ENCODE peak calls at places on chromosomes 11 and 22, in seven cellular contexts. H, Z, W, N, E, O and K are unnamed samples.

GRCh38 chr11:83401506-83402225 is 115.5 kb upstream of the CCDC90B start:
- DNase-seq in O (no peak), N (no peak), Z (no peak), W (no peak), H (no peak), E (no peak), K (no peak)

GRCh38 chr22:19631899-19632670 is 82.2 kb upstream of the SEPTIN5 start:
- DNase-seq in Z (no peak), H (peak), O (no peak), W (peak), E (peak), N (peak), K (peak)

GRCh38 chr22:39966522-39966921 is 6.3 kb downstream of the TMA7B start:
- DNase-seq in Z (no peak), O (no peak), E (no peak), W (no peak), H (no peak), N (no peak), K (no peak)

GRCh38 chr22:31926969-31927368 is 17.4 kb upstream of the YWHAH start:
- DNase-seq in E (no peak), Z (no peak), N (peak), H (no peak), O (no peak), W (peak), K (peak)

GRCh38 chr11:117900720-117901440 is 24.4 kb upstream of the FXYD6 start:
- DNase-seq in N (no peak), H (no peak), E (no peak), O (no peak), W (no peak), Z (no peak), K (no peak)

GRCh38 chr22:41178425-41178975 is 26.6 kb upstream of the L3MBTL2 start:
- DNase-seq in W (no peak), Z (no peak), N (no peak), O (no peak), H (no peak), E (no peak), K (no peak)

GRCh38 chr11:206516-207212 is 535 bp downstream of the BET1L start:
- DNase-seq in Z (no peak), H (no peak), E (no peak), N (peak), O (no peak), W (peak), K (peak)

GRCh38 chr11:77501748-77502147 is 27.9 kb upstream of the PAK1 start:
- DNase-seq in N (no peak), W (no peak), E (no peak), H (no peak), O (no peak), Z (no peak), K (no peak)

GRCh38 chr11:114928260-114928870 is 250.0 kb downstream of the NXPE2 start:
- DNase-seq in E (no peak), W (no peak), H (no peak), O (no peak), N (no peak), Z (no peak), K (no peak)

GRCh38 chr11:102345923-102346322 is 1.1 kb upstream of the BIRC2 start:
- DNase-seq in H (peak), Z (no peak), N (no peak), E (peak), O (no peak), W (no peak), K (no peak)

GRCh38 chr22:40058265-40058664 is 63.5 kb downstream of the FAM83F start:
- DNase-seq in H (no peak), W (peak), N (no peak), O (no peak), E (no peak), Z (no peak), K (no peak)

GRCh38 chr11:11192541-11192940 is 160.5 kb downstream of the CSNK2A3 start:
- DNase-seq in W (no peak), H (no peak), N (no peak), O (no peak), E (no peak), Z (no peak), K (no peak)

GRCh38 chr22:20725987-20726558 is 47.8 kb upstream of the SERPIND1 start:
- DNase-seq in H (no peak), O (no peak), E (no peak), Z (no peak), W (no peak), N (no peak), K (no peak)

DNA sequence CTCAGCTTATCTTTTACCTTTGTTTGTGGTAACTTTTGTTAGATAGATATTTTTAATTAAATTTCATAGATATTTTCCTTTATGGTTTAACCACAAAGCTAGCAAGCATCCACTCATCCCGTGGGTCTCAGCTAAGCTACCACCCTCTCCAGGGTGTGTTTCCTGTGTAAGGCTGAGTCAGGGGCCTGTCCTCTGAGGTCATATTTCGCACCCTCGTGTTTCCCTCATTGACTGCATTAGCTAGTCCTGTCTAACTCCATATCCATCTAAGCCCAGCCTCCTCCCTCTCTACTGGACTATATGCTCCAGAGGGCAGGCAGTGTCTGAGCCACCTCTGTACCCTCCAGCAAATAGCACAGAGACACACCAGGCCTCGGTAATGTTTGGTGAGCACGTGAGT is 16.7 kb downstream of the XRRA1 start:
- DNase-seq in H (no peak), E (no peak), Z (no peak), W (no peak), N (no peak), O (no peak), K (no peak)
- TF ChIP-seq JUND in H (no peak), E (no peak), Z (no peak), W (no peak), N (no peak), O (no peak), K (no peak)

GRCh38 chr11:7551571-7551970 is 37.8 kb downstream of the PPFIBP2 start:
- DNase-seq in N (no peak), H (no peak), Z (no peak), W (no peak), E (no peak), O (no peak), K (no peak)
- TF ChIP-seq JUND in N (no peak), H (no peak), Z (no peak), W (no peak), E (no peak), O (no peak), K (no peak)

DNA sequence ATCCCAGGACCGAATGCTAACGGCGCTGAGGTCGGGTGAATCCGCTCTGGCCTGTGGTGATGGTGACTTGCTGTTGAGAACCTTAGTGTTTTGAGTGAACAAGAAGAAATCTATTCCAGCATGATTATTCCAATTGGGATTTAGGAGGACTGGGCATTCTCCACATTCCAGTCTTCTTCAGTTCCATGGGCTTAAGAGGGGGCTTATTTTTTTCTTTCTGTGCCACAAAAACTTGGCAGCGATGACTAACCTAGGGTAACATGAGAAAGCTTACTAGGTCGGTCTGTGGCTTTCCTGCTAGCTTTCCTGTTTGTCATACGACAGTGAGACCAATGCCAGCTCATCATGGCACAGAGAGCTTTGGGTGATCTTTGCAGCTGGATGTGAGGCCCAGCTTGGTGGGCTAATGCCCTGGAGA is 62.9 kb upstream of the ATXN10 start:
- DNase-seq in W (no peak), E (no peak), N (no peak), Z (no peak), O (no peak), H (peak), K (no peak)
- TF ChIP-seq JUND in W (no peak), E (no peak), N (peak), Z (no peak), O (no peak), H (peak), K (no peak)

GRCh38 chr11:47991266-47991830 is 11.0 kb downstream of the PTPRJ start:
- DNase-seq in H (no peak), Z (no peak), E (no peak), W (no peak), O (no peak), N (no peak), K (peak)
- TF ChIP-seq JUND in H (no peak), Z (no peak), E (no peak), W (no peak), O (no peak), N (no peak), K (no peak)

GRCh38 chr11:33132510-33132909 is 28.8 kb downstream of the CSTF3 start:
- DNase-seq in Z (no peak), N (no peak), H (no peak), W (no peak), O (no peak), E (no peak), K (no peak)

GRCh38 chr11:33133761-33134160 is 27.5 kb downstream of the CSTF3 start:
- DNase-seq in Z (no peak), O (no peak), W (no peak), H (no peak), N (no peak), E (no peak), K (no peak)

GRCh38 chr11:33135768-33136443 is 25.4 kb downstream of the CSTF3 start:
- DNase-seq in H (no peak), N (no peak), Z (no peak), E (no peak), W (no peak), O (no peak), K (no peak)

GRCh38 chr11:33135216-33135615 is 26.1 kb downstream of the CSTF3 start:
- DNase-seq in O (no peak), Z (no peak), H (no peak), W (no peak), E (no peak), N (no peak), K (no peak)
- TF ChIP-seq JUND in O (no peak), Z (no peak), H (no peak), W (no peak), E (no peak), N (peak), K (no peak)